ENCODE peak calls at places on chromosomes 2 and 18, in ten cellular contexts. T is brain microvascular endothelial cell, B is endodermal cell, N is fibroblast of villous mesenchyme, S is AG09309, H is left ventricle myocardium inferior, I is fibroblast of pulmonary artery, D is GM12865, P is dorsolateral prefrontal cortex, C is kidney. Q is an unnamed sample.

GRCh38 chr2:175282300-175282699 is 100.8 kb upstream of the ATP5MC3 start:
- DNase-seq in S (peak), N (peak), H (no peak), T (no peak), C (no peak), I (peak), D (peak), B (no peak), P (no peak), Q (peak)

GRCh38 chr2:37472959-37473358 is 128.5 kb downstream of the QPCT start:
- DNase-seq in N (peak), T (peak), P (no peak), I (peak), D (no peak), C (no peak), H (no peak), B (no peak), S (no peak), Q (peak)

GRCh38 chr2:12918138-12918840 is 201.6 kb downstream of the TRIB2 start:
- DNase-seq in S (no peak), D (no peak), C (no peak), N (peak), P (no peak), B (no peak), H (no peak), T (no peak), I (peak), Q (no peak)

GRCh38 chr18:75201936-75202335 is 7.0 kb downstream of the PTGR3 start:
- DNase-seq in S (no peak), D (no peak), I (no peak), T (no peak), N (no peak), H (no peak), C (no peak), B (no peak), P (no peak), Q (no peak)

GRCh38 chr2:98815795-98816194 is 84.9 kb upstream of the MGAT4A start:
- DNase-seq in D (no peak), C (peak), S (no peak), N (no peak), T (no peak), H (no peak), I (no peak), P (no peak), B (peak), Q (no peak)

GRCh38 chr2:229419158-229419557 is 148.1 kb upstream of the PID1 start:
- DNase-seq in I (peak), B (no peak), P (no peak), D (no peak), N (peak), S (no peak), H (no peak), T (no peak), C (no peak), Q (peak)

GRCh38 chr2:168180483-168180882 is 66.9 kb downstream of the STK39 start:
- DNase-seq in T (no peak), D (no peak), S (no peak), P (no peak), I (no peak), B (no peak), N (no peak), C (no peak), H (no peak), Q (no peak)

GRCh38 chr18:68400889-68401288 is 314.0 kb downstream of the TMX3 start:
- DNase-seq in C (no peak), S (no peak), I (no peak), P (no peak), D (no peak), H (no peak), N (no peak), B (no peak), T (no peak), Q (no peak)

GRCh38 chr2:209517436-209517835 is 93.6 kb downstream of the MAP2 start:
- DNase-seq in D (no peak), B (no peak), H (no peak), P (no peak), S (no peak), C (no peak), T (no peak), N (no peak), I (no peak), Q (no peak)

GRCh38 chr2:112150447-112150846 is 12.3 kb downstream of the FBLN7 start:
- DNase-seq in N (peak), D (no peak), H (no peak), P (no peak), I (peak), C (peak), T (peak), S (peak), B (no peak), Q (peak)

GRCh38 chr2:119402645-119403560 is 28.8 kb upstream of the TMEM37 start:
- DNase-seq in B (peak), N (peak), H (peak), C (no peak), P (no peak), I (no peak), S (no peak), D (peak), T (no peak), Q (no peak)

GRCh38 chr18:25223211-25223610 is 128.8 kb downstream of the ZNF521 start:
- DNase-seq in N (no peak), P (no peak), C (no peak), S (no peak), H (no peak), D (no peak), I (no peak), T (no peak), B (peak), Q (no peak)

GRCh38 chr2:173991857-173992588 is 26.9 kb upstream of the SP3 start:
- DNase-seq in D (peak), B (no peak), N (no peak), H (peak), T (peak), P (no peak), I (peak), C (no peak), S (no peak), Q (no peak)

GRCh38 chr2:129957891-129958290 is 21.6 kb upstream of the RAB6C start:
- DNase-seq in T (no peak), D (no peak), P (no peak), S (no peak), B (no peak), I (no peak), N (no peak), C (no peak), H (no peak), Q (no peak)

GRCh38 chr2:135245055-135245454 is 193.0 kb downstream of the RAB3GAP1 start:
- DNase-seq in C (no peak), H (no peak), P (no peak), I (peak), S (no peak), B (no peak), N (peak), D (no peak), T (peak), Q (peak)

GRCh38 chr2:99450199-99450598 is 39.6 kb downstream of the REV1 start:
- DNase-seq in H (no peak), P (no peak), I (no peak), B (no peak), S (no peak), C (no peak), D (no peak), T (no peak), N (no peak), Q (no peak)

GRCh38 chr2:69935011-69935410 is 20.1 kb downstream of the MXD1 start:
- DNase-seq in D (no peak), C (no peak), H (no peak), S (no peak), B (no peak), N (no peak), T (no peak), P (no peak), I (no peak), Q (no peak)

GRCh38 chr2:69934614-69934908 is 19.7 kb downstream of the MXD1 start:
- DNase-seq in B (no peak), D (no peak), T (no peak), H (no peak), S (no peak), C (no peak), P (no peak), I (no peak), N (no peak), Q (no peak)

GRCh38 chr2:69932596-69932922 is 17.6 kb downstream of the MXD1 start:
- DNase-seq in P (no peak), H (no peak), I (no peak), C (no peak), S (no peak), T (no peak), D (no peak), N (no peak), B (no peak), Q (no peak)

GRCh38 chr2:69933254-69933828 is 18.4 kb downstream of the MXD1 start:
- DNase-seq in C (no peak), T (no peak), D (no peak), I (peak), N (no peak), B (no peak), S (no peak), H (no peak), P (no peak), Q (no peak)

GRCh38 chr2:69933839-69934613 is 19.1 kb downstream of the MXD1 start:
- DNase-seq in I (peak), P (no peak), B (no peak), T (peak), H (no peak), N (peak), D (peak), C (no peak), S (peak), Q (peak)
- H3K4me3 ChIP-seq in I (peak), P (no peak), B (no peak), T (no peak), H (no peak), N (peak), D (no peak), C (no peak), S (peak), Q (no peak)

DNA sequence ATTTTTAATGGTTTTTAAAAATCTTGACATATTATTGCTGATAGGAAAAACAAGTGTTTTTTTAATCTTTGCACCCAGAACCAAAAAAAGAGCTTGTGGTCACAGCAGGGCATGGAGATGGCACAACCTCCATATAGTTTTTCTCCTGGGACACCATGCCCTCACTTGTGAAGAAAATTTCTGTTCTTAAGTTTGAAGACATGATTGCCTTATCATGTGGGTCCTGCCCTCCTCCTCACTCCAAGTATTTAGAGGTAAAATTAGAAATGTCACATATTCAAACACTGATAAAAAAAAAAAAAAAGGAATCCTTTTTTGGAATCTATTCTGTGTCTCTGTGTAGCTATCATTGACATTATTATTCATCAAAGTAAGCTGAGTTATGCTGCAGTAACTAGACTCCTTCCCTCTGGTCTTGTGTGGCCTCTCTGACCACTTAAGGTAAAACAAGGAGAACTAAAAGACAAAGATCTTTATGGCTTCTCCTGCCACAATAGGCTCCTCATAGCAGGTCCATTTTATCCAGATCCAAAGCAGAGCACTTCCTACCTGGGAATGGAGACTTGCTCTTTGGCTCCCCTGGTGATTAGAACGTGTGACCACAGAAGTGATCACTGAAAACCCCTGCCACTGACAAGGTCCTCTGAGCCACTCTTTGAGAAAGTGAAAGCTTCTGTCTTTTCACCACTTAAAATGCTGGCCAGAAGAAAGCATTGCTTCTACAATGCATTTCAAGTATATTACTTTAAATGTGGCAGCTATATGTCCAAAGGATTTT is 19.8 kb downstream of the ADD2 start:
- DNase-seq in T (no peak), N (no peak), P (no peak), C (no peak), S (no peak), D (no peak), I (no peak), B (no peak), H (no peak), Q (no peak)
- TF ChIP-seq CTCF in T (no peak), N (no peak), P (no peak), C (no peak), S (no peak), D (no peak), I (no peak), B (peak), H (no peak), Q (no peak)

DNA sequence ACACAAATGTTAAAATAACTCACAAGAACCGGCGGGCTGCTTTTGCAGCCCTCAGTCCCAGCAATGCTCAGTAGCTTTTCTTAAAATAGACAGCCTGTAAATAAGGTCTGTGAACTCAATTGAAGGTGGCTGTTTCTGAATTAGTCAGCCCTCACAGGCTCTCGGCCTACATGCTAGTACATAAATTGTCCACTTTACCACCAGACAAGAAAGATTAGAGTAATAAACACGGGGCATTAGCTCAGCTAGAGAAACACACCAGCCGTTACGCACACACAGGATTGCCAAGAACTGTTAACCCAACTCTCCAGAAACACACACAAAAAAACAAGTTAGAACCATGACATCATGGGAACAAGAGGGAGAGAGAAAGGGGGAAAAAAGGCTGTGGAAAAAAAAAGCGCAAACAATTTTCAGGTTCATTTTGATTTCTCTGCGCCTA is 89.2 kb downstream of the ZEB2 start:
- DNase-seq in T (peak), N (peak), I (peak), D (peak), H (no peak), P (no peak), S (no peak), B (no peak), C (no peak), Q (peak)
- H3K4me3 ChIP-seq in T (no peak), N (peak), I (no peak), D (no peak), H (peak), P (peak), S (no peak), B (peak), C (no peak), Q (no peak)

DNA sequence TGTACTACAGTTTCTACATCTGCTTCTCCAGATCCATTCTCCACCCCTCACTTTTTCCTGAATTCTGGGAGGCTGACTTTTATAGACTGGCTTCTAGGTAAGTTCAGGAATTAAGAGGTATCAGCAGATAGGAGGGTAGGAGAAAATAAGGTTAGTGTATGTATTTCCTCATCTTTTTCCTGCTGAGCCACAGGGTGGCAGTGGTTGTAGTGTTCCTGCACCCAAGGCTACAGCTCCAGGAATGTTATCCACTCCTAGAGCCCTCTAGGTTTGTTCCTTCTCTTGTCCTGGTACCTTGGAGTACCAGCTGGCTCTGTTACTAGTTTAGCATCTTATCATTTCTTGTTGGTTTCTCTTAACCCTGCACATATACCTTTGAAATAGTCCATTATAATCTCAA is 40.7 kb upstream of the C2orf66 start:
- DNase-seq in C (no peak), D (no peak), P (peak), S (peak), I (peak), N (peak), T (peak), B (peak), H (no peak), Q (peak)
- TF ChIP-seq CTCF in C (peak), D (peak), P (peak), S (peak), I (peak), N (peak), T (peak), B (peak), H (peak), Q (peak)

GRCh38 chr2:46967990-46968647 is 52.5 kb upstream of the MCFD2 start:
- DNase-seq in D (no peak), B (no peak), H (peak), N (peak), I (peak), T (peak), S (peak), C (peak), P (peak), Q (peak)
- H3K4me3 ChIP-seq in D (no peak), B (no peak), H (no peak), N (peak), I (peak), T (no peak), S (no peak), C (no peak), P (no peak), Q (no peak)

GRCh38 chr2:148202237-148202636 is 181.3 kb downstream of the MBD5 start:
- DNase-seq in S (no peak), C (no peak), D (no peak), T (no peak), N (no peak), B (no peak), P (no peak), I (no peak), H (no peak), Q (no peak)

GRCh38 chr2:148207111-148207510 is 186.2 kb downstream of the MBD5 start:
- DNase-seq in T (no peak), N (no peak), P (no peak), S (no peak), I (no peak), H (no peak), C (no peak), B (no peak), D (no peak), Q (no peak)

GRCh38 chr2:148201075-148202004 is 180.4 kb downstream of the MBD5 start:
- DNase-seq in P (peak), D (peak), T (peak), I (peak), C (peak), B (peak), S (no peak), H (peak), N (peak), Q (peak)
- TF ChIP-seq CTCF in P (peak), D (peak), T (peak), I (peak), C (peak), B (peak), S (peak), H (peak), N (peak), Q (peak)